ENCODE peak calls at places on chromosome 11, in nine cellular contexts. One of them, this sample, is unnamed.

GRCh38 chr11:77471520-77472234 is 2.2 kb downstream of the PAK1 start:
- DNase-seq in activated T-cell treated with anti-CD3 and anti-CD28 coated beads, Interleukin-2, amount 50 U/mL, for 48 hours: peak
- DNase-seq in activated naive CD8-positive, alpha-beta T cell treated with anti-CD3 and anti-CD28 coated beads for 36 hours: no peak
- DNase-seq in neuronal stem cell: no peak
- DNase-seq in adrenal gland: peak
- DNase-seq in AG09319: no peak
- DNase-seq in GM20000: peak
- DNase-seq in MV-4-11: peak
- DNase-seq in brain microvascular endothelial cell: no peak
- DNase-seq in this sample: no peak

GRCh38 chr11:47523491-47524199 is 29.3 kb downstream of the CELF1 start:
- DNase-seq in MV-4-11: peak
- DNase-seq in AG09319: no peak
- DNase-seq in neuronal stem cell: no peak
- DNase-seq in activated naive CD8-positive, alpha-beta T cell treated with anti-CD3 and anti-CD28 coated beads for 36 hours: no peak
- DNase-seq in GM20000: no peak
- DNase-seq in adrenal gland: peak
- DNase-seq in activated T-cell treated with anti-CD3 and anti-CD28 coated beads, Interleukin-2, amount 50 U/mL, for 48 hours: no peak
- DNase-seq in brain microvascular endothelial cell: peak
- DNase-seq in this sample: peak

GRCh38 chr11:44361883-44362282 is 51.9 kb upstream of the ALX4 start:
- DNase-seq in AG09319: peak
- DNase-seq in neuronal stem cell: no peak
- DNase-seq in adrenal gland: no peak
- DNase-seq in activated T-cell treated with anti-CD3 and anti-CD28 coated beads, Interleukin-2, amount 50 U/mL, for 48 hours: no peak
- DNase-seq in MV-4-11: no peak
- DNase-seq in activated naive CD8-positive, alpha-beta T cell treated with anti-CD3 and anti-CD28 coated beads for 36 hours: no peak
- DNase-seq in GM20000: no peak
- DNase-seq in brain microvascular endothelial cell: no peak
- DNase-seq in this sample: no peak

GRCh38 chr11:122977455-122978302 is 4.0 kb downstream of the BSX start:
- DNase-seq in adrenal gland: no peak
- DNase-seq in brain microvascular endothelial cell: no peak
- DNase-seq in activated T-cell treated with anti-CD3 and anti-CD28 coated beads, Interleukin-2, amount 50 U/mL, for 48 hours: peak
- DNase-seq in GM20000: peak
- DNase-seq in activated naive CD8-positive, alpha-beta T cell treated with anti-CD3 and anti-CD28 coated beads for 36 hours: no peak
- DNase-seq in AG09319: no peak
- DNase-seq in MV-4-11: no peak
- DNase-seq in neuronal stem cell: peak
- DNase-seq in this sample: no peak

GRCh38 chr11:44866301-44866700 is 84.4 kb downstream of the TP53I11 start:
- DNase-seq in adrenal gland: no peak
- DNase-seq in activated T-cell treated with anti-CD3 and anti-CD28 coated beads, Interleukin-2, amount 50 U/mL, for 48 hours: no peak
- DNase-seq in AG09319: no peak
- DNase-seq in MV-4-11: no peak
- DNase-seq in brain microvascular endothelial cell: no peak
- DNase-seq in activated naive CD8-positive, alpha-beta T cell treated with anti-CD3 and anti-CD28 coated beads for 36 hours: no peak
- DNase-seq in neuronal stem cell: no peak
- DNase-seq in GM20000: no peak
- DNase-seq in this sample: no peak

GRCh38 chr11:27468209-27468608 is 4.4 kb downstream of the LGR4 start:
- DNase-seq in MV-4-11: peak
- DNase-seq in activated T-cell treated with anti-CD3 and anti-CD28 coated beads, Interleukin-2, amount 50 U/mL, for 48 hours: no peak
- DNase-seq in brain microvascular endothelial cell: no peak
- DNase-seq in AG09319: no peak
- DNase-seq in neuronal stem cell: no peak
- DNase-seq in GM20000: no peak
- DNase-seq in activated naive CD8-positive, alpha-beta T cell treated with anti-CD3 and anti-CD28 coated beads for 36 hours: no peak
- DNase-seq in adrenal gland: no peak
- DNase-seq in this sample: peak

GRCh38 chr11:121555172-121555571 is 102.4 kb upstream of the SORL1-AS1 start:
- DNase-seq in MV-4-11: no peak
- DNase-seq in AG09319: no peak
- DNase-seq in neuronal stem cell: no peak
- DNase-seq in activated naive CD8-positive, alpha-beta T cell treated with anti-CD3 and anti-CD28 coated beads for 36 hours: no peak
- DNase-seq in brain microvascular endothelial cell: no peak
- DNase-seq in activated T-cell treated with anti-CD3 and anti-CD28 coated beads, Interleukin-2, amount 50 U/mL, for 48 hours: no peak
- DNase-seq in GM20000: no peak
- DNase-seq in adrenal gland: no peak
- DNase-seq in this sample: no peak

GRCh38 chr11:67289226-67289650 is at the start of gene ANKRD13D:
- DNase-seq in AG09319: no peak
- DNase-seq in activated T-cell treated with anti-CD3 and anti-CD28 coated beads, Interleukin-2, amount 50 U/mL, for 48 hours: no peak
- DNase-seq in activated naive CD8-positive, alpha-beta T cell treated with anti-CD3 and anti-CD28 coated beads for 36 hours: no peak
- DNase-seq in neuronal stem cell: no peak
- DNase-seq in adrenal gland: no peak
- DNase-seq in MV-4-11: no peak
- DNase-seq in brain microvascular endothelial cell: no peak
- DNase-seq in GM20000: no peak
- DNase-seq in this sample: no peak

GRCh38 chr11:128465946-128466688 is 121.2 kb downstream of the ETS1 start:
- DNase-seq in adrenal gland: no peak
- DNase-seq in GM20000: no peak
- DNase-seq in brain microvascular endothelial cell: no peak
- DNase-seq in activated naive CD8-positive, alpha-beta T cell treated with anti-CD3 and anti-CD28 coated beads for 36 hours: peak
- DNase-seq in activated T-cell treated with anti-CD3 and anti-CD28 coated beads, Interleukin-2, amount 50 U/mL, for 48 hours: peak
- DNase-seq in MV-4-11: no peak
- DNase-seq in neuronal stem cell: no peak
- DNase-seq in AG09319: no peak
- DNase-seq in this sample: no peak

GRCh38 chr11:61332266-61332822 is 561 bp downstream of the DDB1 start:
- DNase-seq in brain microvascular endothelial cell: peak
- DNase-seq in neuronal stem cell: no peak
- DNase-seq in activated naive CD8-positive, alpha-beta T cell treated with anti-CD3 and anti-CD28 coated beads for 36 hours: no peak
- DNase-seq in GM20000: no peak
- DNase-seq in MV-4-11: no peak
- DNase-seq in activated T-cell treated with anti-CD3 and anti-CD28 coated beads, Interleukin-2, amount 50 U/mL, for 48 hours: no peak
- DNase-seq in AG09319: no peak
- DNase-seq in adrenal gland: peak
- DNase-seq in this sample: peak

GRCh38 chr11:1263036-1263435 is 40.2 kb downstream of the MUC5B start:
- DNase-seq in AG09319: no peak
- DNase-seq in GM20000: no peak
- DNase-seq in brain microvascular endothelial cell: no peak
- DNase-seq in activated T-cell treated with anti-CD3 and anti-CD28 coated beads, Interleukin-2, amount 50 U/mL, for 48 hours: no peak
- DNase-seq in neuronal stem cell: no peak
- DNase-seq in adrenal gland: no peak
- DNase-seq in activated naive CD8-positive, alpha-beta T cell treated with anti-CD3 and anti-CD28 coated beads for 36 hours: peak
- DNase-seq in MV-4-11: no peak
- DNase-seq in this sample: no peak

GRCh38 chr11:88480217-88480616 is 142.7 kb upstream of the CTSC start:
- DNase-seq in AG09319: peak
- DNase-seq in MV-4-11: no peak
- DNase-seq in adrenal gland: peak
- DNase-seq in brain microvascular endothelial cell: peak
- DNase-seq in GM20000: no peak
- DNase-seq in activated T-cell treated with anti-CD3 and anti-CD28 coated beads, Interleukin-2, amount 50 U/mL, for 48 hours: no peak
- DNase-seq in activated naive CD8-positive, alpha-beta T cell treated with anti-CD3 and anti-CD28 coated beads for 36 hours: no peak
- DNase-seq in neuronal stem cell: no peak
- DNase-seq in this sample: peak

GRCh38 chr11:45798793-45799441 is 6.0 kb upstream of the SLC35C1 start:
- DNase-seq in GM20000: peak
- DNase-seq in activated T-cell treated with anti-CD3 and anti-CD28 coated beads, Interleukin-2, amount 50 U/mL, for 48 hours: no peak
- DNase-seq in activated naive CD8-positive, alpha-beta T cell treated with anti-CD3 and anti-CD28 coated beads for 36 hours: no peak
- DNase-seq in AG09319: no peak
- DNase-seq in MV-4-11: no peak
- DNase-seq in neuronal stem cell: no peak
- DNase-seq in adrenal gland: no peak
- DNase-seq in brain microvascular endothelial cell: no peak
- DNase-seq in this sample: peak

GRCh38 chr11:18046116-18046777 is at the start of gene TPH1:
- DNase-seq in adrenal gland: peak
- DNase-seq in neuronal stem cell: peak
- DNase-seq in GM20000: no peak
- DNase-seq in AG09319: no peak
- DNase-seq in MV-4-11: no peak
- DNase-seq in brain microvascular endothelial cell: peak
- DNase-seq in activated naive CD8-positive, alpha-beta T cell treated with anti-CD3 and anti-CD28 coated beads for 36 hours: no peak
- DNase-seq in activated T-cell treated with anti-CD3 and anti-CD28 coated beads, Interleukin-2, amount 50 U/mL, for 48 hours: no peak
- DNase-seq in this sample: peak

GRCh38 chr11:129593098-129593497 is 217.4 kb downstream of the BARX2 start:
- DNase-seq in brain microvascular endothelial cell: no peak
- DNase-seq in adrenal gland: no peak
- DNase-seq in activated naive CD8-positive, alpha-beta T cell treated with anti-CD3 and anti-CD28 coated beads for 36 hours: no peak
- DNase-seq in GM20000: no peak
- DNase-seq in MV-4-11: no peak
- DNase-seq in neuronal stem cell: no peak
- DNase-seq in activated T-cell treated with anti-CD3 and anti-CD28 coated beads, Interleukin-2, amount 50 U/mL, for 48 hours: no peak
- DNase-seq in AG09319: no peak
- DNase-seq in this sample: no peak

GRCh38 chr11:8281266-8281665 is 17.6 kb upstream of the LMO1 start:
- DNase-seq in MV-4-11: no peak
- DNase-seq in brain microvascular endothelial cell: no peak
- DNase-seq in activated T-cell treated with anti-CD3 and anti-CD28 coated beads, Interleukin-2, amount 50 U/mL, for 48 hours: no peak
- DNase-seq in adrenal gland: peak
- DNase-seq in AG09319: no peak
- DNase-seq in neuronal stem cell: no peak
- DNase-seq in activated naive CD8-positive, alpha-beta T cell treated with anti-CD3 and anti-CD28 coated beads for 36 hours: no peak
- DNase-seq in GM20000: no peak
- DNase-seq in this sample: no peak

GRCh38 chr11:112656772-112657428 is 304.3 kb upstream of the NCAM1 start:
- DNase-seq in GM20000: peak
- DNase-seq in MV-4-11: no peak
- DNase-seq in brain microvascular endothelial cell: peak
- DNase-seq in adrenal gland: no peak
- DNase-seq in AG09319: peak
- DNase-seq in neuronal stem cell: no peak
- DNase-seq in activated T-cell treated with anti-CD3 and anti-CD28 coated beads, Interleukin-2, amount 50 U/mL, for 48 hours: no peak
- DNase-seq in activated naive CD8-positive, alpha-beta T cell treated with anti-CD3 and anti-CD28 coated beads for 36 hours: no peak
- DNase-seq in this sample: peak

GRCh38 chr11:12272821-12273617 is 104.4 kb upstream of the PARVA start:
- DNase-seq in GM20000: no peak
- DNase-seq in activated naive CD8-positive, alpha-beta T cell treated with anti-CD3 and anti-CD28 coated beads for 36 hours: no peak
- DNase-seq in adrenal gland: no peak
- DNase-seq in brain microvascular endothelial cell: peak
- DNase-seq in AG09319: no peak
- DNase-seq in MV-4-11: no peak
- DNase-seq in neuronal stem cell: no peak
- DNase-seq in activated T-cell treated with anti-CD3 and anti-CD28 coated beads, Interleukin-2, amount 50 U/mL, for 48 hours: no peak
- DNase-seq in this sample: no peak

GRCh38 chr11:82792822-82793569 is 59.3 kb upstream of the FAM181B start:
- DNase-seq in activated T-cell treated with anti-CD3 and anti-CD28 coated beads, Interleukin-2, amount 50 U/mL, for 48 hours: no peak
- DNase-seq in MV-4-11: no peak
- DNase-seq in activated naive CD8-positive, alpha-beta T cell treated with anti-CD3 and anti-CD28 coated beads for 36 hours: no peak
- DNase-seq in brain microvascular endothelial cell: no peak
- DNase-seq in AG09319: no peak
- DNase-seq in neuronal stem cell: no peak
- DNase-seq in GM20000: no peak
- DNase-seq in adrenal gland: no peak
- DNase-seq in this sample: no peak

GRCh38 chr11:45102810-45103621 is 43.4 kb upstream of the PRDM11 start:
- DNase-seq in GM20000: peak
- DNase-seq in activated T-cell treated with anti-CD3 and anti-CD28 coated beads, Interleukin-2, amount 50 U/mL, for 48 hours: peak
- DNase-seq in activated naive CD8-positive, alpha-beta T cell treated with anti-CD3 and anti-CD28 coated beads for 36 hours: peak
- DNase-seq in adrenal gland: peak
- DNase-seq in AG09319: peak
- DNase-seq in brain microvascular endothelial cell: peak
- DNase-seq in neuronal stem cell: peak
- DNase-seq in MV-4-11: peak
- DNase-seq in this sample: peak

GRCh38 chr11:118679483-118679882 is at the start of gene TREH:
- DNase-seq in activated T-cell treated with anti-CD3 and anti-CD28 coated beads, Interleukin-2, amount 50 U/mL, for 48 hours: no peak
- DNase-seq in AG09319: no peak
- DNase-seq in activated naive CD8-positive, alpha-beta T cell treated with anti-CD3 and anti-CD28 coated beads for 36 hours: no peak
- DNase-seq in GM20000: no peak
- DNase-seq in brain microvascular endothelial cell: no peak
- DNase-seq in neuronal stem cell: no peak
- DNase-seq in MV-4-11: no peak
- DNase-seq in adrenal gland: no peak
- DNase-seq in this sample: no peak

GRCh38 chr11:18548001-18548400 is 21.3 kb upstream of the TSG101 start:
- DNase-seq in activated T-cell treated with anti-CD3 and anti-CD28 coated beads, Interleukin-2, amount 50 U/mL, for 48 hours: no peak
- DNase-seq in activated naive CD8-positive, alpha-beta T cell treated with anti-CD3 and anti-CD28 coated beads for 36 hours: no peak
- DNase-seq in MV-4-11: no peak
- DNase-seq in AG09319: no peak
- DNase-seq in neuronal stem cell: no peak
- DNase-seq in adrenal gland: no peak
- DNase-seq in brain microvascular endothelial cell: no peak
- DNase-seq in GM20000: no peak
- DNase-seq in this sample: no peak

GRCh38 chr11:126949066-126949945 is 51.3 kb downstream of the KIRREL3 start:
- DNase-seq in AG09319: no peak
- DNase-seq in GM20000: no peak
- DNase-seq in brain microvascular endothelial cell: peak
- DNase-seq in adrenal gland: no peak
- DNase-seq in activated naive CD8-positive, alpha-beta T cell treated with anti-CD3 and anti-CD28 coated beads for 36 hours: no peak
- DNase-seq in activated T-cell treated with anti-CD3 and anti-CD28 coated beads, Interleukin-2, amount 50 U/mL, for 48 hours: no peak
- DNase-seq in MV-4-11: no peak
- DNase-seq in neuronal stem cell: no peak
- DNase-seq in this sample: no peak

GRCh38 chr11:122139595-122139866 is 23.5 kb upstream of the BLID start:
- DNase-seq in adrenal gland: no peak
- DNase-seq in GM20000: no peak
- DNase-seq in activated T-cell treated with anti-CD3 and anti-CD28 coated beads, Interleukin-2, amount 50 U/mL, for 48 hours: no peak
- DNase-seq in neuronal stem cell: no peak
- DNase-seq in MV-4-11: no peak
- DNase-seq in AG09319: no peak
- DNase-seq in brain microvascular endothelial cell: no peak
- DNase-seq in activated naive CD8-positive, alpha-beta T cell treated with anti-CD3 and anti-CD28 coated beads for 36 hours: no peak
- DNase-seq in this sample: no peak

GRCh38 chr11:15807827-15808226 is 548.5 kb downstream of the SOX6 start:
- DNase-seq in activated naive CD8-positive, alpha-beta T cell treated with anti-CD3 and anti-CD28 coated beads for 36 hours: no peak
- DNase-seq in brain microvascular endothelial cell: no peak
- DNase-seq in neuronal stem cell: no peak
- DNase-seq in AG09319: no peak
- DNase-seq in GM20000: no peak
- DNase-seq in adrenal gland: no peak
- DNase-seq in MV-4-11: no peak
- DNase-seq in activated T-cell treated with anti-CD3 and anti-CD28 coated beads, Interleukin-2, amount 50 U/mL, for 48 hours: no peak
- DNase-seq in this sample: no peak

GRCh38 chr11:102341844-102342318 is 5.1 kb upstream of the BIRC2 start:
- DNase-seq in neuronal stem cell: peak
- DNase-seq in adrenal gland: peak
- DNase-seq in brain microvascular endothelial cell: peak
- DNase-seq in MV-4-11: peak
- DNase-seq in GM20000: peak
- DNase-seq in activated naive CD8-positive, alpha-beta T cell treated with anti-CD3 and anti-CD28 coated beads for 36 hours: peak
- DNase-seq in activated T-cell treated with anti-CD3 and anti-CD28 coated beads, Interleukin-2, amount 50 U/mL, for 48 hours: peak
- DNase-seq in AG09319: peak
- DNase-seq in this sample: peak

GRCh38 chr11:17014774-17015638 is 792 bp upstream of the PLEKHA7 start:
- DNase-seq in GM20000: peak
- DNase-seq in MV-4-11: no peak
- DNase-seq in AG09319: no peak
- DNase-seq in activated naive CD8-positive, alpha-beta T cell treated with anti-CD3 and anti-CD28 coated beads for 36 hours: peak
- DNase-seq in neuronal stem cell: peak
- DNase-seq in brain microvascular endothelial cell: peak
- DNase-seq in adrenal gland: no peak
- DNase-seq in activated T-cell treated with anti-CD3 and anti-CD28 coated beads, Interleukin-2, amount 50 U/mL, for 48 hours: peak
- DNase-seq in this sample: peak

GRCh38 chr11:94776351-94777321 is 8.5 kb downstream of the AMOTL1 start:
- DNase-seq in adrenal gland: no peak
- DNase-seq in GM20000: no peak
- DNase-seq in MV-4-11: no peak
- DNase-seq in activated T-cell treated with anti-CD3 and anti-CD28 coated beads, Interleukin-2, amount 50 U/mL, for 48 hours: no peak
- DNase-seq in activated naive CD8-positive, alpha-beta T cell treated with anti-CD3 and anti-CD28 coated beads for 36 hours: no peak
- DNase-seq in brain microvascular endothelial cell: no peak
- DNase-seq in AG09319: no peak
- DNase-seq in neuronal stem cell: no peak
- DNase-seq in this sample: peak

GRCh38 chr11:119422505-119423416 is at the start of gene THY1:
- DNase-seq in neuronal stem cell: peak
- DNase-seq in adrenal gland: no peak
- DNase-seq in MV-4-11: no peak
- DNase-seq in AG09319: peak
- DNase-seq in activated naive CD8-positive, alpha-beta T cell treated with anti-CD3 and anti-CD28 coated beads for 36 hours: no peak
- DNase-seq in GM20000: peak
- DNase-seq in brain microvascular endothelial cell: no peak
- DNase-seq in activated T-cell treated with anti-CD3 and anti-CD28 coated beads, Interleukin-2, amount 50 U/mL, for 48 hours: no peak
- DNase-seq in this sample: no peak

GRCh38 chr11:107819361-107820014 is 39.1 kb downstream of the SLC35F2 start:
- DNase-seq in adrenal gland: no peak
- DNase-seq in activated naive CD8-positive, alpha-beta T cell treated with anti-CD3 and anti-CD28 coated beads for 36 hours: no peak
- DNase-seq in GM20000: no peak
- DNase-seq in AG09319: no peak
- DNase-seq in MV-4-11: peak
- DNase-seq in brain microvascular endothelial cell: peak
- DNase-seq in neuronal stem cell: no peak
- DNase-seq in activated T-cell treated with anti-CD3 and anti-CD28 coated beads, Interleukin-2, amount 50 U/mL, for 48 hours: no peak
- DNase-seq in this sample: peak

GRCh38 chr11:76443254-76443935 is 1.4 kb upstream of the EMSY start:
- DNase-seq in MV-4-11: no peak
- DNase-seq in activated naive CD8-positive, alpha-beta T cell treated with anti-CD3 and anti-CD28 coated beads for 36 hours: no peak
- DNase-seq in AG09319: no peak
- DNase-seq in adrenal gland: no peak
- DNase-seq in neuronal stem cell: no peak
- DNase-seq in GM20000: no peak
- DNase-seq in brain microvascular endothelial cell: no peak
- DNase-seq in activated T-cell treated with anti-CD3 and anti-CD28 coated beads, Interleukin-2, amount 50 U/mL, for 48 hours: no peak
- DNase-seq in this sample: peak

This sample was measured in MCF 10A.